ENCODE peak calls at places on chromosomes 4 and X, in nine cellular contexts. P is colonic mucosa, X is suprapubic skin, Z is LNCaP clone FGC, I is choroid plexus epithelial cell, Q is tibial artery, D is left ventricle myocardium inferior, A is brain microvascular endothelial cell, J is tibial nerve. K is an unnamed sample.

GRCh38 chr4:89197920-89198319 is 86.6 kb downstream of the TIGD2 start:
- DNase-seq in P (no peak), X (no peak), Z (no peak), I (no peak), Q (no peak), D (no peak), A (no peak), J (no peak), K (no peak)

GRCh38 chr4:140149851-140150635 is 3.9 kb downstream of the MAML3 start:
- DNase-seq in P (peak), X (peak), Z (no peak), I (peak), Q (peak), D (peak), A (peak), J (peak), K (peak)

GRCh38 chrX:149630681-149631292 is 805 bp downstream of the TMEM185A start:
- DNase-seq in P (no peak), X (no peak), Z (no peak), I (peak), Q (no peak), D (no peak), A (peak), J (no peak), K (peak)

GRCh38 chr4:24560770-24561415 is 23.5 kb downstream of the DHX15 start:
- DNase-seq in P (no peak), X (no peak), Z (no peak), I (peak), Q (no peak), D (no peak), A (no peak), J (no peak), K (peak)

GRCh38 chr4:56861365-56861764 is 39.9 kb upstream of the SPINK2 start:
- DNase-seq in P (no peak), X (no peak), Z (no peak), I (peak), Q (no peak), D (no peak), A (peak), J (no peak), K (no peak)

GRCh38 chrX:152637649-152638442 is at the start of gene GABRQ:
- DNase-seq in P (no peak), X (no peak), Z (no peak), I (peak), Q (no peak), D (peak), A (peak), J (no peak), K (no peak)

GRCh38 chr4:26452565-26453531 is 37.4 kb downstream of the CCKAR start:
- DNase-seq in P (no peak), X (no peak), Z (peak), I (no peak), Q (no peak), D (no peak), A (no peak), J (no peak), K (no peak)

GRCh38 chrX:154074199-154074598 is 23.3 kb downstream of the MECP2 start:
- DNase-seq in P (no peak), X (no peak), Z (no peak), I (peak), Q (no peak), D (no peak), A (peak), J (no peak), K (no peak)

GRCh38 chr4:151730003-151730559 is 30.7 kb downstream of the GATB start:
- DNase-seq in P (peak), X (no peak), Z (no peak), I (no peak), Q (no peak), D (no peak), A (no peak), J (no peak), K (peak)

GRCh38 chr4:65416875-65417274 is 253.4 kb downstream of the EPHA5 start:
- DNase-seq in P (peak), X (no peak), Z (peak), I (peak), Q (no peak), D (peak), A (no peak), J (no peak), K (no peak)

GRCh38 chrX:13078739-13079444 is 34.5 kb upstream of the FAM9C start:
- DNase-seq in P (peak), X (no peak), Z (no peak), I (peak), Q (peak), D (peak), A (peak), J (peak), K (peak)

GRCh38 chr4:6460876-6461275 is 11.5 kb downstream of the PPP2R2C start:
- DNase-seq in P (no peak), X (peak), Z (no peak), I (no peak), Q (peak), D (no peak), A (no peak), J (no peak), K (no peak)

GRCh38 chr4:178314287-178314686 is 872.0 kb upstream of the AGA start:
- DNase-seq in P (no peak), X (no peak), Z (no peak), I (no peak), Q (no peak), D (no peak), A (no peak), J (no peak), K (no peak)

GRCh38 chr4:68249434-68249833 is 3.9 kb upstream of the TMPRSS11B start:
- DNase-seq in P (no peak), X (no peak), Z (no peak), I (no peak), Q (no peak), D (no peak), A (no peak), J (no peak), K (no peak)

GRCh38 chrX:30309139-30309571 is at the start of gene NR0B1:
- DNase-seq in P (no peak), X (no peak), Z (no peak), I (no peak), Q (no peak), D (no peak), A (no peak), J (no peak), K (no peak)

GRCh38 chrX:49884290-49884862 is 5.1 kb downstream of the USP27X start:
- DNase-seq in P (peak), X (no peak), Z (no peak), I (peak), Q (peak), D (peak), A (peak), J (peak), K (no peak)

GRCh38 chr4:151921371-151921770 is 160.6 kb upstream of the GATB start:
- DNase-seq in P (no peak), X (no peak), Z (no peak), I (peak), Q (no peak), D (no peak), A (peak), J (no peak), K (peak)

GRCh38 chrX:41459714-41460113 is 12.6 kb downstream of the NYX start:
- DNase-seq in P (no peak), X (no peak), Z (no peak), I (no peak), Q (no peak), D (no peak), A (no peak), J (no peak), K (no peak)

GRCh38 chr4:80221161-80221560 is 23.9 kb downstream of the PRDM8 start:
- DNase-seq in P (no peak), X (no peak), Z (no peak), I (peak), Q (no peak), D (no peak), A (no peak), J (no peak), K (peak)

GRCh38 chrX:130047416-130047815 is 62.9 kb downstream of the ELF4 start:
- DNase-seq in P (no peak), X (no peak), Z (no peak), I (no peak), Q (no peak), D (no peak), A (no peak), J (no peak), K (no peak)

GRCh38 chr4:17934286-17934685 is 87.3 kb downstream of the LCORL start:
- DNase-seq in P (no peak), X (no peak), Z (no peak), I (peak), Q (no peak), D (no peak), A (no peak), J (no peak), K (no peak)

GRCh38 chrX:46178763-46179162 is 366.5 kb downstream of the ZNF674 start:
- DNase-seq in P (no peak), X (no peak), Z (no peak), I (no peak), Q (no peak), D (no peak), A (no peak), J (no peak), K (no peak)

GRCh38 chrX:137051978-137052640 is 18.3 kb upstream of the GPR101 start:
- DNase-seq in P (peak), X (peak), Z (no peak), I (peak), Q (peak), D (peak), A (peak), J (no peak), K (peak)

GRCh38 chrX:31508338-31508737 is 436.5 kb upstream of the FTHL17 start:
- DNase-seq in P (no peak), X (no peak), Z (no peak), I (peak), Q (no peak), D (no peak), A (peak), J (no peak), K (peak)

GRCh38 chr4:36285784-36286480 is 4.5 kb downstream of the DTHD1 start:
- DNase-seq in P (peak), X (no peak), Z (no peak), I (no peak), Q (no peak), D (no peak), A (no peak), J (no peak), K (no peak)

GRCh38 chr4:64497526-64497925 is 88.3 kb upstream of the TECRL start:
- DNase-seq in P (no peak), X (no peak), Z (no peak), I (peak), Q (no peak), D (no peak), A (no peak), J (no peak), K (no peak)

GRCh38 chrX:19715711-19716638 is 171.4 kb downstream of the SH3KBP1 start:
- DNase-seq in P (no peak), X (no peak), Z (no peak), I (no peak), Q (no peak), D (no peak), A (no peak), J (no peak), K (no peak)

GRCh38 chrX:132022115-132022862 is 813 bp upstream of the STK26 start:
- DNase-seq in P (peak), X (no peak), Z (no peak), I (peak), Q (no peak), D (no peak), A (no peak), J (no peak), K (peak)

GRCh38 chrX:20606831-20607230 is 340.1 kb upstream of the RPS6KA3 start:
- DNase-seq in P (no peak), X (no peak), Z (no peak), I (no peak), Q (no peak), D (no peak), A (no peak), J (no peak), K (no peak)

GRCh38 chrX:150575415-150575814 is 7.0 kb downstream of the MTM1 start:
- DNase-seq in P (peak), X (no peak), Z (no peak), I (peak), Q (no peak), D (no peak), A (no peak), J (no peak), K (peak)

GRCh38 chrX:16832301-16832700 is 37.9 kb downstream of the RBBP7 start:
- DNase-seq in P (no peak), X (no peak), Z (no peak), I (peak), Q (no peak), D (no peak), A (no peak), J (no peak), K (no peak)
- TF ChIP-seq CTCF in P (no peak), X (no peak), Z (no peak), I (peak), Q (no peak), D (no peak), A (peak), J (no peak), K (no peak)

GRCh38 chr4:38280323-38280706 is 320.1 kb downstream of the PTTG2 start:
- DNase-seq in P (no peak), X (no peak), Z (no peak), I (no peak), Q (no peak), D (no peak), A (no peak), J (no peak), K (no peak)

GRCh38 chr4:38281416-38282071 is 321.3 kb downstream of the PTTG2 start:
- DNase-seq in P (no peak), X (no peak), Z (no peak), I (peak), Q (no peak), D (no peak), A (peak), J (no peak), K (peak)

GRCh38 chr4:38279650-38280322 is 319.6 kb downstream of the PTTG2 start:
- DNase-seq in P (peak), X (no peak), Z (no peak), I (no peak), Q (no peak), D (no peak), A (no peak), J (no peak), K (no peak)

GRCh38 chr4:38278255-38278654 is 318.1 kb downstream of the PTTG2 start:
- DNase-seq in P (no peak), X (no peak), Z (no peak), I (no peak), Q (no peak), D (no peak), A (no peak), J (no peak), K (no peak)

GRCh38 chr4:38279077-38279476 is 318.9 kb downstream of the PTTG2 start:
- DNase-seq in P (peak), X (no peak), Z (no peak), I (no peak), Q (no peak), D (no peak), A (no peak), J (no peak), K (no peak)
- H3K4me3 ChIP-seq in P (no peak), X (no peak), Z (no peak), I (no peak), Q (no peak), D (no peak), A (no peak), J (no peak), K (no peak)

DNA sequence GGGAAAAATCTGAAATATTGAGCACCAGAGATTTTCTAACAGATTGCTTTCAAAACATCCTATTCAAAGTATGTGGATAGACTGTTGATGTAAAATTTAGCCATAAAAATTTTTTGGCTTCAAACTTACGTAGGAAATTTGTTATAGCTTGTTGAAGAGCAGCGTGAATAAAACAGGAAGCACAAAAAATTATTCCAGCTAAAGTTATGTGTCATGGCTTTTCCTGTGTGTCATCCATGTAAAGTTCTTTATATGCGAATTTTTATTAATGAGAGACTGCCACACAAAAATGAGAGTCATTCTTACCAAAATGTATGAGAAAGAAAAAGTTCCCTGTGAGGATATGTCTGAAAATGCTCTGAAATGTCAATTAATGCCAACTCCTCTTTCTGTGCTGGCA is 19.5 kb downstream of the EPGN start:
- DNase-seq in P (no peak), X (no peak), Z (no peak), I (no peak), Q (no peak), D (no peak), A (no peak), J (no peak), K (peak)
- TF ChIP-seq CTCF in P (no peak), X (no peak), Z (no peak), I (no peak), Q (no peak), D (no peak), A (no peak), J (no peak), K (no peak)

DNA sequence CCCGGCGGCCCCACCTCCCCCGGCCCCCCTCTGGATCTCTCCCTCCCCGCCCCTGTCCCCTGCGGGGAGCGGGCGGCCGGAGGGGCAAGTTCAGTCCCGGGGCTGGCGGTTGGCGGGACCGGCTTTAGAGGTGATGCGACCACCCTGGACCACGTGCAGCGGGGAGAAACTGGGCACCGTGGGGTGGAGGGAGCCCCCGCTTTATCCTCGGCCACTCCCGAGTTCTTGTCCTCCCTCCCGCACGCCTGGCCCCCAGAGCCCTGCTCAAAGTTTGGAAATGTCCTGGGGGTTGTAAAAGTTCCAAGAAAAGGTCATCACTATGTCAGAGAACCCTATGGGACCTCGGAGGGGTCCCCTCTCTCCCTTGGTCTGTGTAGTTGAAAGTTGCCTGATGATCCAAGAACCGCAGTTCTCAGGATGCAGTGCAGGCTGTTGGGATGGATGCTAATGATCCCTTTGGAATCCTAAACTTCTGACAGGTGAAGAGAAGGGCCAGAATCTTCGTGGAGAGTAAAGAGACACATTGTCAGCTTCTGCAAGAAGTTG is 411 bp upstream of the VEGFC start:
- DNase-seq in P (no peak), X (peak), Z (no peak), I (no peak), Q (no peak), D (no peak), A (no peak), J (no peak), K (no peak)
- H3K4me3 ChIP-seq in P (no peak), X (peak), Z (no peak), I (peak), Q (peak), D (peak), A (peak), J (peak), K (peak)

DNA sequence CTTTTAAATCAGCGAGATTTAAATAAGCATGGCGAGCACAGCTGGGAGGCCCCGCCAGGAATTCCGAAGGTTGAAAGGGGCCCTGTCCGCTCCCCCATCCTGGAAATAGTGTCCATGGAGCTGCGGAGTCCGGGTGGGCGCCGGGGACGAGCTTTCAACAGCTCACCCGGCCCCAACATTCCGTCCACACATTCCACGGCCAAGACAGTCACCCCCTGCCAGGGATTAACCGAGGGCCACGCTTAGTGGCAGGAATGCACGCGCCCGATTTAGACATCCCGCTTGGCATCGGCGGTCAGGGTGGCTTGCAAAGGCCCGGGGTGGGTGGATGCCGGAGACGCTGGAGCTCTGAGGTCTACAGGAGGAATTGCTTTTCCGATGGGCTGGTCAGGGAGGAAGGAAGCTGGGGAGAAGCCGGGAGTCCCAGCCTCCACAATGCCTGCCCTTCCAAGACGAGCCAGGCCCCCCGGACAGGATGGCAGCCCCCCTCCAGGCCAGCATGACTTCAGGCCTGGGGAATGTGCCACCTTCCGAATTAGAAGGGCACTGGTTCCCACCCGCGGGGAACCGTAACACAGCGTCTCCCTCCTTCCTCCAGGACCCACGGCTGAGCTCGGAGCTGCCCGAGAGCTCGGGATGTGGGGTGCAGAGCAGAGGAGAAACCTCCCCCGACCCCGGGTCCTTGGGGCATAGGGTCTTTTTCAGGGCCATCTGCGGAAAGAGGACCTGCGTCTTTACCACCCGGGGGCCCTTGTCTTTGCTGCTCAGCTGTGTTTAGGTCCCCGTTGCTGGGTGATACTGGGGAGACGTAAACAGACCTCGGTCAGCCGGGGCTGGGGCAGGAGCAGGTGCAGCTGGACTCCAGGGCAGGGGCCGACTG is 26.9 kb upstream of the PPP2R3B start:
- DNase-seq in P (no peak), X (no peak), Z (no peak), I (peak), Q (no peak), D (peak), A (peak), J (no peak), K (no peak)
- TF ChIP-seq CTCF in P (no peak), X (no peak), Z (no peak), I (peak), Q (peak), D (peak), A (peak), J (peak), K (no peak)

K was measured in foreskin fibroblast.